ENCODE peak calls at places on chromosome 5, in eight cellular contexts. W is SK-N-SH; C is upper lobe of right lung; Y is psoas muscle; U is CD4-positive, CD25-positive, alpha-beta regulatory T cell; F is tibial artery; R is colonic mucosa; Q is endodermal cell. X is an unnamed sample. For H3K4me1 and H3K9me3, the result is how much of the 10 kb centered on the place peaks cover.

GRCh38 chr5:60810438-60811085 is 33.5 kb downstream of the ELOVL7 start:
- DNase-seq in Q (no peak), U (no peak), R (no peak), Y (no peak), F (no peak), C (no peak), W (no peak), X (no peak)

GRCh38 chr5:24633705-24634325 is 11.0 kb downstream of the CDH10 start:
- DNase-seq in Y (no peak), F (no peak), Q (no peak), R (no peak), W (peak), U (peak), C (no peak), X (no peak)

GRCh38 chr5:16411741-16412455 is 53.7 kb downstream of the ZNF622 start:
- DNase-seq in Y (no peak), W (no peak), U (no peak), C (no peak), Q (no peak), R (peak), F (no peak), X (no peak)

GRCh38 chr5:125327676-125328075 is 581.2 kb upstream of the ZNF608 start:
- DNase-seq in F (no peak), R (no peak), W (no peak), C (no peak), Q (no peak), Y (no peak), U (no peak), X (no peak)

GRCh38 chr5:644971-645370 is 32.8 kb downstream of the CEP72 start:
- DNase-seq in W (no peak), Y (no peak), Q (no peak), U (no peak), F (no peak), R (no peak), C (peak), X (no peak)

GRCh38 chr5:13249854-13250253 is 694.6 kb downstream of the DNAH5 start:
- DNase-seq in U (no peak), Y (no peak), F (no peak), R (no peak), Q (no peak), C (no peak), W (no peak), X (no peak)

GRCh38 chr5:143491644-143492043 is 88.2 kb upstream of the NR3C1 start:
- DNase-seq in F (no peak), W (no peak), Q (no peak), C (no peak), U (no peak), Y (no peak), R (no peak), X (no peak)

GRCh38 chr5:168943999-168944398 is 356.9 kb downstream of the SLIT3 start:
- DNase-seq in Y (no peak), W (peak), U (no peak), Q (peak), F (no peak), R (no peak), C (no peak), X (no peak)

GRCh38 chr5:6634327-6634713 is 1.1 kb downstream of the SRD5A1 start:
- DNase-seq in W (peak), F (no peak), U (peak), C (no peak), R (no peak), Q (peak), Y (no peak), X (no peak)

GRCh38 chr5:131513780-131514179 is 121.2 kb downstream of the RAPGEF6 start:
- DNase-seq in F (no peak), R (no peak), U (no peak), W (no peak), Q (no peak), Y (no peak), C (no peak), X (no peak)
- H3K4me1 ChIP-seq in F (under half), R (under half), U (under half), W (under half), Q (under half), Y (under half), C (under half), X (half or more)

GRCh38 chr5:157581870-157582269 is 6.3 kb upstream of the ADAM19 start:
- DNase-seq in U (no peak), F (no peak), R (no peak), Q (no peak), C (no peak), Y (no peak), W (no peak), X (no peak)

GRCh38 chr5:157576678-157577077 is 1.1 kb upstream of the ADAM19 start:
- DNase-seq in Q (no peak), R (no peak), F (no peak), Y (no peak), C (no peak), W (no peak), U (no peak), X (no peak)

GRCh38 chr5:157574456-157575095 is 999 bp downstream of the ADAM19 start:
- DNase-seq in U (no peak), Y (peak), Q (peak), W (no peak), R (peak), C (no peak), F (peak), X (no peak)

GRCh38 chr5:157575096-157575872 is at the start of gene ADAM19:
- DNase-seq in W (peak), F (peak), Y (peak), C (peak), U (peak), Q (no peak), R (no peak), X (peak)

DNA sequence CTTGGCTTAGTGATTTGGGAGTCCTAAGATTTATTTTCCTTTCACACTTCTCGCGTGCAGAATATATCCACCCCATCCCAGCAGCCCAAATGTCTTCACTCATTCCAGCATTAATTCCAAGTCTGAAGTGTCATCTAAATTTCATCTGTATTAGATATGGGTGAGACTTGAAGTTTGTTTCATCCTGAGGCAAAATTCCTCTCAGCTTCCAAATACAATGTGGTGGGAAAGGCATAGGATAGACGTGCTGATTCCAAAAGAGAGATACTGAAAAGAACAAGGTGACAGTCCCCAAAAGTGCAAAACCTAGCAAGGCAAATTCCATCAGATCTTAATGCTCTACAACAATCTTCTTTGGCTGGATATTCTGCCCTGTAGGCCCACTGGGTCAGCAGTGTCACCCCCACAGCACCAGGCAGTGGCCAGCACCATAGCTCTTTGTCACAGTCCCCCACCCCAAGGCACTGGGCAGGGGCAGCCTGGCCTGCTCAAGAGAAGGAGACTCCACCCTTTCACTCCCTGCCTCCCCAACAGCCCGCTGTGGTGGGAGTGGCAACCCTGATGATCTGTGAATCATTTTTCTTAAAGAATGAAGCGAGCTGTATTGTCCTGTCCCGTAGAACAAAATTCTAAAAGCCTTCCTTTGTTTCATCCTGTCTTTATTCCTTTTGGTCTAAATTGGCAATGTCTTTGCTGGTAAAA is 2.7 kb upstream of the ADAM19 start:
- DNase-seq in W (no peak), Y (no peak), C (no peak), R (no peak), U (no peak), Q (peak), F (no peak), X (no peak)
- H3K4me3 ChIP-seq in W (no peak), Y (no peak), C (no peak), R (no peak), U (no peak), Q (peak), F (no peak), X (no peak)

DNA sequence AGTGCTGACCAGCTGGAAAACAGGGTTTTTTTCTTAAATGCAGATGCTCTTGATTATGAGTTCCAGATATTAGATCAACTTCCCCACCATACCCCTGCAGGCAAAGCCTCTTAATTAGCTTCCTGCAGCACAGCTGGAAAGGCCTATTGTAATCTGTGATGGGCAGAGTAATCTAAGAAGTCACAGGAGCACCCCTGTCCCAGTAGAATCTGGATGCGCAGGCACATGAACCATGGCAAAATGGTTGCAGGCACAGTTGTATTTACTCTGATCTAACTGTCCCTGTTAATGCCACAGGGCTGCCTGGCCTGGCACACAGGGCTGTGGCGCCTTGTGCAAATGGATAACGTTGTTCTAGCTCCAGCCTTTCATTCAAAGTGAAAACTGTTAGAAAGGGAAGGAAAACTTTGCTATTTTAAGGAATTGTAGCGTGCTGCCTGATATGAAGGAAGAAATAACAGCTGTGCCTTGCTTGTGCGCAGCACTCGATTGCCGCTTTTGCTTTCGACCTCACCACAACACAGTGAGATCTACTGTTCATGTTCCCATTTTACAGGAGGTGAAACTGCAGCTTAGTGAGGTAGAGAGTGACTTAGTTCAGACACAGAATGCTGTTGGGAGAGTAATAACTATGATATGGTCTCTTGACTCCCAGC is 2.3 kb downstream of the TGFBI start:
- DNase-seq in W (peak), F (peak), Q (peak), R (no peak), C (no peak), U (no peak), Y (no peak), X (no peak)
- H3K9me3 ChIP-seq in W (under half), F (under half), Q (under half), R (under half), C (under half), U (under half), Y (under half), X (under half)

GRCh38 chr5:112973036-112973435 is 3.6 kb upstream of the DCP2 start:
- DNase-seq in F (no peak), W (no peak), Y (no peak), C (no peak), R (no peak), Q (no peak), U (no peak), X (no peak)

GRCh38 chr5:112971285-112971684 is 5.3 kb upstream of the DCP2 start:
- DNase-seq in W (no peak), U (peak), Y (no peak), R (no peak), Q (no peak), F (no peak), C (no peak), X (no peak)

GRCh38 chr5:112965733-112966306 is 10.8 kb upstream of the DCP2 start:
- DNase-seq in Y (no peak), U (no peak), C (no peak), F (no peak), Q (no peak), R (no peak), W (no peak), X (no peak)

GRCh38 chr5:112968411-112969106 is 8.0 kb upstream of the DCP2 start:
- DNase-seq in C (no peak), F (no peak), R (no peak), U (no peak), W (no peak), Q (no peak), Y (no peak), X (no peak)

GRCh38 chr5:112967520-112968083 is 9.0 kb upstream of the DCP2 start:
- DNase-seq in U (no peak), W (no peak), C (no peak), Q (no peak), F (no peak), R (no peak), Y (no peak), X (no peak)
- H3K4me1 ChIP-seq in U (under half), W (under half), C (under half), Q (under half), F (under half), R (under half), Y (under half), X (under half)

DNA sequence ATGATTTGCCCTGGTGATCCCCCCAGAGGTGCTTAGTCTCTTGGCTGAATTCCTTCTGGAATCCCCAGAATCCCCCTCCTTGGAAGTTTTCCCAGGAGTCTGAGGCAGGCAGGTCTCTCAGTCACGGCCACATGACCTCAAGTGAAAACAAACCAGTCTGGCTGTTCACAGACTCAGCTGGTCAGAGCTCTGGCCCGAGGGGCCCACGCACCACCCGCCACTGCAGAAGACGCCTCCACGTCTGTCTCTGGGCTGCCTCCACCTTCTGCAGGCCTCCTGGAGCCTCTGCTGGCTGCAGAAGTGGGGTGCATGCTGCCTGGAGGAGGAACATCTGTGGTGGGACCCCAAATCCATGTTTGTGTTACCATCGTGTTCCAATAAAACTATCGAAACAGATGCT is 52.5 kb downstream of the HRH2 start:
- DNase-seq in Q (peak), W (no peak), F (no peak), U (no peak), R (no peak), Y (no peak), C (peak), X (no peak)
- H3K4me3 ChIP-seq in Q (no peak), W (no peak), F (no peak), U (no peak), R (no peak), Y (no peak), C (no peak), X (no peak)

GRCh38 chr5:9395736-9396135 is 150.1 kb downstream of the SEMA5A start:
- DNase-seq in U (no peak), W (no peak), F (no peak), C (no peak), Q (no peak), R (no peak), Y (no peak), X (no peak)
- H3K9me3 ChIP-seq in U (under half), W (under half), F (under half), C (under half), Q (under half), R (under half), Y (under half), X (under half)

DNA sequence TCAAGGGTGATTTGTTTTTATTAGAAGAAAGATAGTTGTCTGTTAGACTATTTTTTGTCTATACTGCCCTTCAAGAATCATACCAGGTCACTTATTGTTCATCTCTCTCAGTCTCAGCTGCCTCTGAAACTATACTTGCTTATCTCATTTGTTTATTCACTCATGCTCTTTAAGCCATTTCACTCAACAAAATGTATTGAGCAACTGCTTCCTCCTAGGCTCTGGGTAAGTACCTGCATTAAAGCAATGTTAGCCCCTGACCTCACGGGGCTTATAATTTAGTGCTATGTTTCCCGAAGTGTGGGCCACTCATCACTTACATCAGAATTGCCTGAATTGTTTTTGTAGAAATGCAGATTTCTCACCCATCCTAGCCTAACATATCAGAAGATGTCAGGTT is 100.9 kb downstream of the DPYSL3 start:
- DNase-seq in R (no peak), F (no peak), Y (no peak), Q (no peak), U (no peak), C (no peak), W (no peak), X (no peak)
- H3K4me1 ChIP-seq in R (under half), F (under half), Y (under half), Q (under half), U (under half), C (under half), W (under half), X (under half)

GRCh38 chr5:89755024-89755423 is 654.5 kb downstream of the CETN3 start:
- DNase-seq in C (no peak), Q (no peak), R (no peak), W (no peak), U (no peak), F (no peak), Y (no peak), X (no peak)

GRCh38 chr5:89759824-89760223 is 649.7 kb downstream of the CETN3 start:
- DNase-seq in R (no peak), Q (no peak), Y (no peak), W (no peak), F (no peak), C (no peak), U (no peak), X (no peak)

GRCh38 chr5:89756955-89757354 is 652.6 kb downstream of the CETN3 start:
- DNase-seq in W (no peak), F (no peak), C (no peak), Q (no peak), R (no peak), U (no peak), Y (no peak), X (no peak)
- H3K4me3 ChIP-seq in W (no peak), F (no peak), C (no peak), Q (no peak), R (no peak), U (no peak), Y (peak), X (no peak)